ENCODE peak calls at places on chromosomes 3 and 15, in eight cellular contexts. Q, P, V, U, S, W, K and F are unnamed samples.

GRCh38 chr3:13879102-13879945 is 547 bp downstream of the WNT7A start:
- DNase-seq in K (no peak), W (no peak), S (no peak), U (peak), Q (no peak), V (no peak), P (no peak), F (peak)

GRCh38 chr3:18841422-18842343 is 306.6 kb upstream of the KCNH8 start:
- DNase-seq in U (no peak), P (no peak), W (no peak), S (no peak), K (no peak), V (no peak), Q (no peak), F (no peak)

GRCh38 chr15:74780983-74781672 is 752 bp upstream of the CSK start:
- DNase-seq in P (no peak), Q (peak), K (no peak), U (peak), V (no peak), W (no peak), S (no peak), F (no peak)

GRCh38 chr3:122324871-122325323 is at the start of gene CSTA:
- DNase-seq in P (no peak), V (no peak), K (no peak), S (no peak), Q (no peak), U (no peak), W (no peak), F (no peak)

GRCh38 chr3:114389156-114389555 is 95.3 kb downstream of the TIGIT start:
- DNase-seq in S (no peak), U (peak), Q (no peak), K (no peak), W (no peak), P (no peak), V (no peak), F (no peak)

GRCh38 chr3:46852839-46853355 is 10.3 kb downstream of the MYL3 start:
- DNase-seq in Q (no peak), K (no peak), W (no peak), U (peak), V (no peak), S (no peak), P (no peak), F (no peak)

GRCh38 chr3:129001817-129002572 is 891 bp downstream of the EFCC1 start:
- DNase-seq in V (no peak), Q (no peak), K (no peak), W (no peak), S (peak), P (peak), U (peak), F (no peak)

GRCh38 chr15:60101416-60101815 is 97.3 kb downstream of the FOXB1 start:
- DNase-seq in P (no peak), S (no peak), K (no peak), W (no peak), Q (no peak), U (no peak), V (no peak), F (no peak)

GRCh38 chr15:89127054-89127702 is 38.9 kb downstream of the ABHD2 start:
- DNase-seq in U (peak), Q (no peak), W (no peak), P (no peak), K (no peak), V (no peak), S (no peak), F (no peak)

GRCh38 chr15:20340331-20340811 is 201.2 kb downstream of the GOLGA6L6 start:
- DNase-seq in U (peak), Q (peak), W (no peak), V (peak), P (peak), S (peak), K (peak), F (peak)

GRCh38 chr15:97099040-97099439 is 768.5 kb downstream of the NR2F2 start:
- DNase-seq in P (no peak), U (no peak), Q (no peak), W (no peak), S (no peak), K (no peak), V (no peak), F (no peak)

GRCh38 chr15:27454281-27455060 is 483.5 kb downstream of the GABRG3 start:
- DNase-seq in W (peak), S (no peak), U (no peak), P (no peak), K (no peak), Q (no peak), V (no peak), F (no peak)

GRCh38 chr15:94972314-94972713 is 741.0 kb downstream of the MCTP2 start:
- DNase-seq in S (no peak), V (no peak), K (no peak), U (no peak), P (no peak), W (peak), Q (no peak), F (no peak)

GRCh38 chr3:139128803-139129202 is 84.1 kb upstream of the PRR23C start:
- DNase-seq in V (no peak), Q (no peak), S (no peak), K (no peak), W (no peak), U (no peak), P (no peak), F (no peak)

GRCh38 chr3:107942244-107942643 is 148.6 kb downstream of the CD47 start:
- DNase-seq in Q (no peak), W (no peak), V (no peak), U (peak), P (no peak), S (no peak), K (no peak), F (peak)

GRCh38 chr3:138646527-138646926 is 38.0 kb downstream of the FAIM start:
- DNase-seq in V (no peak), K (no peak), Q (no peak), S (no peak), P (no peak), U (no peak), W (no peak), F (no peak)

GRCh38 chr3:10551139-10551538 is 45.8 kb upstream of the ATP2B2 start:
- DNase-seq in Q (no peak), V (no peak), U (no peak), W (no peak), S (no peak), P (no peak), K (no peak), F (no peak)

GRCh38 chr15:65426216-65426853 is 3.6 kb upstream of the IGDCC4 start:
- DNase-seq in W (no peak), U (no peak), V (no peak), Q (no peak), P (no peak), S (peak), K (peak), F (no peak)

GRCh38 chr3:20984594-20985207 is 766.3 kb downstream of the ZNF385D start:
- DNase-seq in W (no peak), Q (no peak), P (no peak), V (no peak), K (no peak), S (no peak), U (no peak), F (no peak)

GRCh38 chr15:72733941-72734738 is 48.1 kb downstream of the BBS4 start:
- DNase-seq in W (no peak), V (no peak), U (no peak), S (no peak), Q (no peak), K (no peak), P (no peak), F (no peak)

GRCh38 chr3:72919520-72919919 is 31.7 kb downstream of the GXYLT2 start:
- DNase-seq in U (no peak), P (no peak), S (no peak), W (no peak), V (no peak), K (no peak), Q (no peak), F (no peak)

GRCh38 chr3:72924055-72924454 is 36.2 kb downstream of the GXYLT2 start:
- DNase-seq in S (no peak), W (no peak), U (peak), P (no peak), Q (no peak), V (no peak), K (no peak), F (no peak)
- TF ChIP-seq CTCF in S (no peak), W (no peak), U (no peak), P (peak), Q (no peak), V (no peak), K (no peak), F (no peak)

DNA sequence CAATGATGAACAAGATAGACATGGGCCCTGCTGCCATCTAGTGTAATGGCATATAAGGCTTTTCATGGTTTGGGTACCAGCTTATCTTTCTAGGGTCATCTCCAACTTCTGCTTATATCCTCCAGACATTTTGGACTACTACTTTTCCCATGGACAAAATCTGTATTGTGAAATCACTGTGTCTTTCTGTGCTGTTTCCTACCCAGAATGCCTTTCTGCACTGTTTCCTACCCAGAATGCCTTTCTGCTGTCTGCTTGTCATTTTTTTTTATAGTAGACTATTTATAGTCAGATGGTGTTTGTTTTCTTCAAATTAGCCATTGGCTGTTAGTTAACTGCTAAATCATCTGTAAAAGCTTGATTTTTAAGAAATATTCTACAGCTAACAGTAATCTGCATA is 20.1 kb downstream of the VPS8 start:
- DNase-seq in W (no peak), P (no peak), Q (no peak), K (no peak), U (no peak), V (no peak), S (no peak), F (no peak)
- TF ChIP-seq CTCF in W (no peak), P (no peak), Q (no peak), K (no peak), U (no peak), V (no peak), S (no peak), F (no peak)

GRCh38 chr3:196321162-196321561 is 3.1 kb upstream of the DYNLT2B start:
- DNase-seq in U (no peak), S (no peak), K (no peak), P (no peak), W (no peak), V (no peak), Q (peak), F (no peak)

GRCh38 chr3:196320110-196320509 is 2.1 kb upstream of the DYNLT2B start:
- DNase-seq in U (no peak), S (no peak), V (no peak), P (no peak), W (no peak), Q (no peak), K (no peak), F (no peak)

GRCh38 chr3:196326936-196327335 is 8.9 kb upstream of the DYNLT2B start:
- DNase-seq in V (no peak), P (no peak), S (no peak), K (no peak), U (no peak), W (no peak), Q (no peak), F (no peak)

GRCh38 chr3:196323016-196323415 is 5.0 kb upstream of the DYNLT2B start:
- DNase-seq in P (no peak), S (no peak), W (no peak), Q (no peak), U (no peak), V (no peak), K (no peak), F (no peak)

GRCh38 chr3:196323723-196324122 is 5.7 kb upstream of the DYNLT2B start:
- DNase-seq in P (no peak), Q (no peak), S (no peak), U (no peak), V (no peak), W (no peak), K (no peak), F (no peak)
- TF ChIP-seq CTCF in P (peak), Q (no peak), S (no peak), U (no peak), V (no peak), W (peak), K (no peak), F (no peak)

GRCh38 chr15:34213690-34214089 is 3.8 kb upstream of the KATNBL1 start:
- DNase-seq in K (no peak), W (no peak), P (no peak), U (peak), V (no peak), Q (no peak), S (no peak), F (no peak)
- TF ChIP-seq CTCF in K (no peak), W (no peak), P (no peak), U (no peak), V (no peak), Q (no peak), S (no peak), F (no peak)

DNA sequence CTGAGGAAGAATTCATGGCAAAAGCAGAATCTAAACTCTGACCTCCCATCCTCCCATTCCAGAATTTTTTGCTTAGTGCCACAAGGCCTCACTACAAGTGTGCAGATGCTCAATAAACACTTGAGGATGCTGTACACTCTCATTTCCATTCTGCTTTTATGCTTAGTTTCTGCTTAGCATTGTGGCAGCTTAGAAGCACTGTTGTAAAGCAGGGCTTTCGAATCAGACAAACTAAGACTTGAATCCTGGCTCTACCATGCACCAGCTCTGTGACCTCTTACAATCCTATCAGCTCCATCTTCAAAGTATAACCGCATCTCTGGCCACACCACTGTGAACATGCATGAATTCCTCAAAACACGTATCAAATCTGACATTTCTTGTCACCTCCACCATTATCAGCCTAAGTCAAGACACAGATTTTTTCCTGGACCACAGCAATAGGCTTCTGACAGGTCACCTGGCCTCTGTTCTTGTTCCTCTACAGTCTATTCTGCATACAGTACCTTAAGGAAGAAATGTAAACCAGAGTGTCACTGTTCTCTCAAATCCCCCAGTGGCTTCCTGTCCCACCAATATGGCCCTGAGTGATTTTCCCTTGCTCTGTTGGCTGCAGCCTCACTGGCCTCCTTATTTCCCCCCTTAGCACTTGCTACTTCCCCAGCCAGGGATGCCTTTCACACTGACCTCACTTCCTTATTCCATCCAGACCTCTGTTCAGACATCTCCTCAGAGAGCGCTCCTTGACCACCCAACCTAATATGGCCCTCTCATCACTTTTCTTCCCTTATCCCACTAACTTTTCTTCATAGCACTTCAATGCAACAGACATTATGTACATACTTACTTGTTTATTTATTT is 8.1 kb upstream of the PHC3 start:
- DNase-seq in U (no peak), P (no peak), W (no peak), Q (no peak), K (no peak), S (no peak), V (no peak), F (no peak)
- TF ChIP-seq CTCF in U (peak), P (no peak), W (no peak), Q (no peak), K (no peak), S (no peak), V (no peak), F (no peak)

DNA sequence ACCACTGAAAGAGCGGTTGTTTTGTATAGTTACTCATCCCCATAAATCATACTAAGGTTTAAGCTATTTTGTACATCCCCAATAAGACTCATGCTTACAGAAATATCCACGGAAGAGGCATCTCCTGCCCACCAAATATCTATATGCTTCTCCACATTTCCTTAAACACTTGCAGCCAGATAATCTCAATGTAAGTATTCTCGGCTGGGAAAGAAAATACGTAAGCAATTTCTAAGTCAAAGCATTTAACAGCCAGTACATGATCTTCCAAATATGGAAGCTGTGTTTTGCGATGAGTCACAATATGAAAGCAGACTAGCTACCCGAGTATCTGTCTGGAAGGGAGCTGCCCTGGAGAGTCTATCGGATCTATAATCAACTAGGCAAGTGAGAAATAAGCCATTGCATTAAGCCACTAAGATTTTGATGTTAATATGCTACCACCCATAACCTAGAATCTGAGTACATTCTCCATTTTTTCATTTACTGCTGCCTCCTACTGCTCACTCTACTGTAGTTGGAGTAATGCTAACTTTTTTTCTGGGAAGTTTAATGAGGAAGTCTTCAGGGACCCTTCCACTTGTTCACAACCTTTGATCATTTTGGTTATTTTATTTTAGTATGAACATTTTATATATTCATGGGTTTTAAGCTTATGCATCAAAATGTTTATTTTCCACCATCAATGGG is 26.9 kb upstream of the ZMAT3 start:
- DNase-seq in K (no peak), W (peak), Q (no peak), U (no peak), P (no peak), V (no peak), S (no peak), F (no peak)
- TF ChIP-seq CTCF in K (no peak), W (peak), Q (no peak), U (no peak), P (no peak), V (no peak), S (no peak), F (no peak)